ENCODE peak calls at places on chromosomes 5 and 9, in five cellular contexts. H is tibial nerve, F is cardiac muscle cell, I is foreskin fibroblast, G is stomach. L is an unnamed sample.

GRCh38 chr5:179345179-179345428 is 157 bp downstream of the ADAMTS2 start:
- DNase-seq in H (no peak), F (no peak), I (no peak), G (no peak), L (no peak)

GRCh38 chr5:110475529-110475928 is 250.9 kb downstream of the TMEM232 start:
- DNase-seq in H (no peak), F (no peak), I (no peak), G (no peak), L (no peak)

GRCh38 chr5:148011407-148012124 is 52.2 kb upstream of the SPINK5 start:
- DNase-seq in H (no peak), F (peak; percentile 2), I (peak; percentile 6), G (no peak), L (peak; percentile 61)

GRCh38 chr5:96997265-96997859 is 61.5 kb downstream of the LNPEP start:
- DNase-seq in H (no peak), F (peak; percentile 75), I (peak; percentile 66), G (no peak), L (peak; percentile 67)

GRCh38 chr5:97049175-97049574 is 93.2 kb downstream of the LIX1 start:
- DNase-seq in H (no peak), F (no peak), I (no peak), G (no peak), L (no peak)

GRCh38 chr5:20098695-20099094 is 110.7 kb upstream of the CDH18 start:
- DNase-seq in H (no peak), F (no peak), I (no peak), G (no peak), L (no peak)

GRCh38 chr9:134707731-134708671 is 66.4 kb downstream of the COL5A1 start:
- DNase-seq in H (no peak), F (no peak), I (no peak), G (no peak), L (no peak)

GRCh38 chr9:100355561-100355960 is 2.8 kb upstream of the TEX10 start:
- DNase-seq in H (no peak), F (no peak), I (no peak), G (no peak), L (no peak)

GRCh38 chr5:159552751-159553150 is 222.5 kb upstream of the IL12B start:
- DNase-seq in H (no peak), F (no peak), I (peak; percentile 79), G (no peak), L (peak; percentile 87)

GRCh38 chr9:135225619-135226228 is 138.3 kb downstream of the OLFM1 start:
- DNase-seq in H (no peak), F (no peak), I (no peak), G (no peak), L (no peak)

GRCh38 chr5:685262-686171 is 7.6 kb downstream of the TPPP start:
- DNase-seq in H (no peak), F (no peak), I (no peak), G (peak; percentile 22), L (no peak)

GRCh38 chr9:21081999-21082398 is 4.3 kb upstream of the IFNB1 start:
- DNase-seq in H (no peak), F (no peak), I (no peak), G (no peak), L (no peak)

GRCh38 chr9:89799221-89799620 is 194.4 kb downstream of the GADD45G start:
- DNase-seq in H (no peak), F (no peak), I (no peak), G (no peak), L (no peak)

GRCh38 chr9:98944130-98945074 is 695 bp downstream of the COL15A1 start:
- DNase-seq in H (no peak), F (peak; percentile 21), I (peak; percentile 54), G (no peak), L (no peak)

GRCh38 chr5:173514666-173515065 is 101.8 kb downstream of the BOD1 start:
- DNase-seq in H (no peak), F (no peak), I (no peak), G (no peak), L (no peak)

GRCh38 chr5:78745985-78746384 is 97.4 kb upstream of the LHFPL2 start:
- DNase-seq in H (no peak), F (no peak), I (peak; percentile 61), G (no peak), L (no peak)

GRCh38 chr9:104091708-104092107 is 2.4 kb upstream of the SMC2 start:
- DNase-seq in H (no peak), F (peak; percentile 35), I (no peak), G (no peak), L (peak; percentile 67)

GRCh38 chr5:36841657-36842056 is 34.9 kb upstream of the NIPBL start:
- DNase-seq in H (no peak), F (no peak), I (no peak), G (no peak), L (no peak)

GRCh38 chr9:128917151-128917849 is 3.5 kb upstream of the PHYHD1 start:
- DNase-seq in H (peak; percentile 71), F (peak; percentile 93), I (peak; percentile 94), G (peak; percentile 88), L (peak; percentile 76)

GRCh38 chr5:138829341-138829740 is 45.8 kb downstream of the LRRTM2 start:
- DNase-seq in H (no peak), F (peak; percentile 67), I (peak; percentile 52), G (no peak), L (no peak)

GRCh38 chr9:116156621-116157314 is 3.2 kb downstream of the PAPPA start:
- DNase-seq in H (no peak), F (peak; percentile 94), I (peak; percentile 90), G (peak; percentile 43), L (peak; percentile 77)

GRCh38 chr5:35316611-35317307 is 86.5 kb upstream of the PRLR start:
- DNase-seq in H (no peak), F (no peak), I (peak; percentile 20), G (no peak), L (no peak)

GRCh38 chr5:141382469-141383294 is at the start of gene PCDHGA7:
- DNase-seq in H (no peak), F (peak; percentile 38), I (peak; percentile 77), G (no peak), L (peak; percentile 56)

GRCh38 chr5:52987711-52988329 is 1.3 kb upstream of the ITGA2 start:
- DNase-seq in H (no peak), F (no peak), I (peak; percentile 49), G (no peak), L (peak; percentile 53)

GRCh38 chr5:171595801-171596231 is 176.4 kb downstream of the FGF18 start:
- DNase-seq in H (no peak), F (peak; percentile 63), I (peak; percentile 89), G (no peak), L (peak; percentile 71)

GRCh38 chr5:139746691-139747582 is 48.7 kb upstream of the PSD2 start:
- DNase-seq in H (no peak), F (no peak), I (peak; percentile 35), G (peak; percentile 33), L (peak; percentile 48)

GRCh38 chr9:121895836-121896544 is 197.1 kb downstream of the TTLL11 start:
- DNase-seq in H (no peak), F (peak; percentile 74), I (peak; percentile 49), G (peak; percentile 76), L (peak; percentile 58)

DNA sequence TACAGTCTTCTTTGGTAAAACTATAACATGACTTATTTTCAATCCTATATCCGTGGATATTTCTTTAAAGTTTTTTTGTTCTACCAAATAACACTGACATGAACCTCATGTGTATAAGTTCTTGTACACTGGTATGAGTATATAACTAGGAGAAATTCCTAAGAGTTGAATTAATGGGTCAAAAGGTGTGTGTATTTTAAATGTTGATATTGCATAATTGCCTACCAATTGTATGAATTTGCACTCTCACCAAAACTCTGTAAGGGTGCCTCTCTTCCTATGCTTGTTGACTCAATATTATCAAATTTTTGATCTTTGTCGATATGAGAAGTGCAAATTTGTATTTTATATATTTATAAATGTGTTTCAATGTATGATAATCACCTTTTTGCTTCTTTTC is 22.9 kb upstream of the CCL21 start:
- DNase-seq in H (no peak), F (no peak), I (no peak), G (no peak), L (no peak)
- TF ChIP-seq CTCF in H (no peak), F (no peak), I (no peak), G (no peak), L (no peak)

GRCh38 chr5:72183231-72183630 is 76.0 kb downstream of the MAP1B start:
- DNase-seq in H (no peak), F (no peak), I (no peak), G (no peak), L (no peak)
- H3K4me3 ChIP-seq in H (no peak overlapping the region), F (no peak overlapping the region), I (no peak overlapping the region), G (no peak overlapping the region), L (no peak overlapping the region)

GRCh38 chr5:124619121-124619520 is 127.3 kb downstream of the ZNF608 start:
- DNase-seq in H (no peak), F (no peak), I (no peak), G (no peak), L (no peak)
- TF ChIP-seq CTCF in H (no peak), F (no peak), I (no peak), G (no peak), L (no peak)

DNA sequence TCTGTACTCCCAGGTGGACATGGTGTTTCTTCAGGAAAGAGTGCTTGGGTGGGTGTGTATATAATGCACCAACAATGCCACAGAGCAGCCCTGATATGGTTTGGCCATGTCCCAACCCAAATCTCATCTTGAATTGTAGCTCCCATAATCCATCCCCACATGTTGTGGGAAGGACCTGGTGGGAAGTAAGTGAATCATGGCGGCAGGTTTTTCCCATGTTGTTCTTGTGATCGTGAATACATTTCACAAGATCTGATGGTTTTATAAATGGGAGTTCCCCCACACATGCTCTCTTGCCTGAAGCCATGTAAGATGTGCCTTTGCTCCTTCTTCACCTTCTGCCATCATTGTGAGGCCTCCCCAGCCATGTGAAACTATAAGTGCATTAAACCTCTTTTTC is 158.5 kb downstream of the NR3C1 start:
- DNase-seq in H (no peak), F (no peak), I (no peak), G (no peak), L (peak; percentile 48)
- H3K4me3 ChIP-seq in H (no peak overlapping the region), F (no peak overlapping the region), I (no peak overlapping the region), G (no peak overlapping the region), L (no peak overlapping the region)

DNA sequence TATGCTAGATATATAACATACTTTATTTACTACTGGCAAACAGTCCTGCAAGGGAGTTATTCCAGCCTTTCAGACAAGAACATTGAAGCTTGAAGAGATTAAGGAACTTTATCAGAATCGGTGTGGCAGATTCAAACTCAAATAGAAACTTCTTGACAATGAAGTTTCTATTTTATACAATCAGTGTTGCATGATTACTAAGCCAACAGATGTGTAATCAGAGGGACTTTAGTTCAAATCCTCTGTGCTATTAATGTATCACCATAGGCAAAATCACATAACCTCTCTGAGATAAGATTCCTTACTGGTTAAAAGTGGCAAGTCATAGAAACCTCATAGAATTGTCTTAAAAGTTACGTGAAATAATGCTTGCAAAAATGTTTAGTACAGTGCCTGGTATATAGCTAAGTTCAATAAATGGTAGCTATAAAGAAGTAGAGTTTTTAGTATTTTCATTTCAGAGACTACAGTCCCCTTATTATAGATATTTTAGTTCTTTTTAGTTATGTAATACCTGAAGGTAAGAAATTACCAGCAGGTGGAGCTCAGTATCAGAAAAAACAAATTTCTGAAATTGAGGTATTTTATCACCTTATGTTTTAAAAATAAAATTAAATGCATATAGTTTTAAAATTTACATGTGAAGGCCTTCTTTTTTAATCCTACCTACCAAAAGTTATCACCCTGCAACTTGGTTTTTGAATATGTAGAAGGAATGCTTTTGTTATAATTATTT is 172.1 kb downstream of the FER start:
- DNase-seq in H (no peak), F (no peak), I (no peak), G (no peak), L (no peak)
- TF ChIP-seq CTCF in H (peak; percentile 8), F (peak; percentile 20), I (no peak), G (no peak), L (no peak)

GRCh38 chr5:98464737-98465330 is 308.6 kb upstream of the RGMB start:
- DNase-seq in H (no peak), F (no peak), I (peak; percentile 25), G (no peak), L (no peak)
- H3K4me3 ChIP-seq in H (no peak overlapping the region), F (no peak overlapping the region), I (no peak overlapping the region), G (no peak overlapping the region), L (no peak overlapping the region)

GRCh38 chr5:177098103-177098771 is 11.5 kb downstream of the FGFR4 start:
- DNase-seq in H (no peak), F (peak; percentile 31), I (peak; percentile 77), G (no peak), L (peak; percentile 18)
- TF ChIP-seq CTCF in H (no peak), F (no peak), I (no peak), G (no peak), L (no peak)

L was measured in astrocyte of the spinal cord.